ENCODE peak calls at places on chromosomes 13 and 19, in four cellular contexts. E, L, B and T are unnamed samples.

GRCh38 chr13:94312511-94313191 is 166.8 kb downstream of the DCT start:
- DNase-seq in E (peak), L (no peak), B (no peak), T (no peak)

GRCh38 chr13:22285867-22286632 is 615.2 kb downstream of the FGF9 start:
- DNase-seq in E (peak), L (no peak), B (no peak), T (no peak)

GRCh38 chr13:24651718-24652345 is 28.4 kb upstream of the ATP12A start:
- DNase-seq in E (no peak), L (no peak), B (no peak), T (no peak)

GRCh38 chr13:50319603-50320296 is 304.5 kb downstream of the KCNRG start:
- DNase-seq in E (no peak), L (no peak), B (no peak), T (no peak)

GRCh38 chr13:34025746-34026145 is 207.8 kb downstream of the RFC3 start:
- DNase-seq in E (no peak), L (no peak), B (no peak), T (peak)

GRCh38 chr19:6041071-6041470 is 63.1 kb upstream of the RANBP3 start:
- DNase-seq in E (no peak), L (no peak), B (no peak), T (no peak)

GRCh38 chr19:7326105-7326877 is 22.4 kb upstream of the ARHGEF18 start:
- DNase-seq in E (peak), L (peak), B (no peak), T (no peak)

GRCh38 chr13:104315606-104316005 is 1249.4 kb upstream of the SLC10A2 start:
- DNase-seq in E (no peak), L (no peak), B (no peak), T (no peak)

GRCh38 chr19:19775891-19776205 is 42.9 kb upstream of the ZNF14 start:
- DNase-seq in E (no peak), L (no peak), B (peak), T (no peak)

GRCh38 chr13:107807306-107808073 is 407.8 kb downstream of the LIG4 start:
- DNase-seq in E (no peak), L (no peak), B (no peak), T (no peak)

GRCh38 chr19:3407556-3408516 is 41.5 kb downstream of the NFIC start:
- DNase-seq in E (no peak), L (peak), B (no peak), T (no peak)

GRCh38 chr19:49554701-49555181 is 25.6 kb downstream of the NOSIP start:
- DNase-seq in E (no peak), L (peak), B (no peak), T (no peak)

GRCh38 chr13:96252903-96253302 is 163.0 kb downstream of the HS6ST3 start:
- DNase-seq in E (no peak), L (no peak), B (no peak), T (no peak)

GRCh38 chr19:13164370-13165090 is 14.3 kb downstream of the IER2 start:
- DNase-seq in E (no peak), L (peak), B (peak), T (no peak)

GRCh38 chr13:60627071-60627686 is 230.2 kb downstream of the TDRD3 start:
- DNase-seq in E (peak), L (peak), B (no peak), T (no peak)
- TF ChIP-seq CTCF in E (peak), L (peak), B (no peak), T (peak)

GRCh38 chr13:74573654-74574053 is 439.4 kb upstream of the KLF12 start:
- DNase-seq in E (no peak), L (no peak), B (no peak), T (no peak)
- TF ChIP-seq CTCF in E (no peak), L (no peak), B (no peak), T (peak)

GRCh38 chr19:37905936-37906867 is at the start of gene WDR87:
- DNase-seq in E (peak), L (peak), B (peak), T (no peak)
- TF ChIP-seq CTCF in E (no peak), L (no peak), B (no peak), T (no peak)

DNA sequence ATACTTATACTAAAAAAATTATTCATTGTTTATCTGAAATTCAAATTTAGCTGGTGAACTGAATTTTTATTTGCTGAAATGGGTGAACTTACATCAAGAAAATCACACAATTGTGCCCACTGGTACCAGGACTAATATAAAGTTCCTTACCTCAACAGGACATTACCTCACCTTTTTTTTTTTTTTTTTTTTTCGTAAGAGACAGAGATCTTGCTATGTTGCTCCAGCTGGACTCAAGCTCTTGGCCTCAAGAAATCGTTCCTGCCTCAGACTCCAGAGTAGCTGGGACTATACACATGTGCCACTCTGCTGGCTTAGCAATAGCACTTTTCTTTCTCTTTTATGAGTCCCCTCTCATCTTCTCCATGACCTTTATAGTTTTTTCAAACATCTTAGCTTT is 22.5 kb upstream of the NDFIP2 start:
- DNase-seq in E (no peak), L (no peak), B (no peak), T (no peak)
- TF ChIP-seq CTCF in E (no peak), L (no peak), B (no peak), T (no peak)

DNA sequence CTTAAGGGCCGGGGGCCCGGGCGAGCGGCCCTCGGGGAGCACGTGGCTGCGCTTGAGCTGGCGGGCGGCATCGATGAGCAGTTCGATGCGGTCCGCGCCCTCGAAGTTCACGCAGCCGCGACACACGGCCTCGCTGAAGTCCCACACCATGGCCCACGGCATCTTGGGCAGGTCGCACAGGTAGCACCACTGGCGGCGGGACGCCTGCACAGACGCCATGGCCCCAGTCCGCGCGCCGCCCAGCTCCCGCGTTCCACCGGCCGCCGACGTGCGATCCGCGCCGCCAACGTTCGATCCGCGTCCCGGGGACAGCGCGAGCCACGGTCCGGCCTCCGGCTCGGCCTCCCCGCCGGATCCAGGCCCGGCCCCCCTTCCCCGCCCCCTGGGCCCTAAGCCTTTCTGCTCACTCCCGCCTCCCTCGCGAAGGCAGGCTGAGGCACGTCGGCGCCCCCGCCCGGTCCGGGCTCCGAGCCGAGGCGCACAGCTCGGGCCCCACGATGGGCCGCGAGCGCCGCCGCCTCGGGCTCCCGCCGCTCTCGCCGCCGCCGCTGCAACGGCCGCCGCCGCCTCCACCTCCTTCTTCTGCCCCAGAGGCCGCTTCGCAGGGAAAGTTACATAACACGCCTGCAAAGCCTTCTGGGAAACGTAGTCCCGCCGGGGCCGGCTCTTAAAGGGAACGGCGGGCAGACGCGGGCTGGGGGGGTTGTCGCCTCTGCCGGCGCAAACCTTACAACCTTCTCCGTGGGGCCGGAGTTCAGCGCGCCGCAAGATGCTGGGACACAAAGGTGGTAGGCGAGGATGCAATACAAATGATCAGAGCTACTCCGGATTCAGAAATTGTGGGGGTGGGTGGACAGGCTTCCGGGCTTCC is at the start of gene IRF2BP1:
- DNase-seq in E (peak), L (peak), B (peak), T (peak)
- TF ChIP-seq CTCF in E (peak), L (peak), B (no peak), T (no peak)